ENCODE peak calls at places on chromosomes 16 and 17, in four cellular contexts. One of them, this sample, is unnamed.
A peak's percentile ranks its signal among the peaks of the same experiment; 100 is the strongest.

GRCh38 chr17:246851-247421 is 65.5 kb upstream of the DOC2B start:
- DNase-seq in K562: no peak
- DNase-seq in HepG2: no peak
- DNase-seq in GM12878: no peak
- DNase-seq in this sample: no peak

GRCh38 chr17:43823350-43824084 is 9.4 kb downstream of the MPP3 start:
- DNase-seq in GM12878: no peak
- DNase-seq in HepG2: no peak
- DNase-seq in K562: no peak
- DNase-seq in this sample: no peak

GRCh38 chr17:50520483-50520882 is 12.1 kb upstream of the EPN3 start:
- DNase-seq in HepG2: no peak
- DNase-seq in K562: no peak
- DNase-seq in GM12878: no peak
- DNase-seq in this sample: no peak

GRCh38 chr17:76700627-76701470 is 9.9 kb downstream of the MXRA7 start:
- DNase-seq in K562: no peak
- DNase-seq in HepG2: peak; percentile 86
- DNase-seq in GM12878: no peak
- DNase-seq in this sample: no peak

GRCh38 chr17:49365667-49366066 is 3.6 kb upstream of the ZNF652 start:
- DNase-seq in HepG2: peak; percentile 56
- DNase-seq in GM12878: no peak
- DNase-seq in K562: no peak
- DNase-seq in this sample: no peak

GRCh38 chr17:15081008-15081407 is 184.1 kb downstream of the PMP22 start:
- DNase-seq in GM12878: no peak
- DNase-seq in HepG2: no peak
- DNase-seq in K562: no peak
- DNase-seq in this sample: no peak

GRCh38 chr16:81005644-81006471 is 827 bp downstream of the CMC2 start:
- DNase-seq in HepG2: peak; percentile 61
- DNase-seq in GM12878: no peak
- DNase-seq in K562: no peak
- DNase-seq in this sample: no peak

GRCh38 chr16:74922150-74923138 is 62.5 kb downstream of the WDR59 start:
- DNase-seq in K562: no peak
- DNase-seq in HepG2: peak; percentile 63
- DNase-seq in GM12878: no peak
- DNase-seq in this sample: no peak

GRCh38 chr17:77616243-77616731 is 342.2 kb upstream of the TNRC6C start:
- DNase-seq in HepG2: no peak
- DNase-seq in GM12878: no peak
- DNase-seq in K562: no peak
- DNase-seq in this sample: no peak

GRCh38 chr16:85605051-85605911 is 7.8 kb upstream of the GSE1 start:
- DNase-seq in HepG2: no peak
- DNase-seq in K562: no peak
- DNase-seq in GM12878: no peak
- DNase-seq in this sample: no peak

GRCh38 chr17:34318474-34318873 is 761 bp upstream of the CCL8 start:
- DNase-seq in K562: peak; percentile 48
- DNase-seq in GM12878: no peak
- DNase-seq in HepG2: no peak
- DNase-seq in this sample: peak; percentile 10

GRCh38 chr17:16439867-16440351 is 24.5 kb downstream of the TRPV2 start:
- DNase-seq in K562: no peak
- DNase-seq in HepG2: no peak
- DNase-seq in GM12878: no peak
- DNase-seq in this sample: no peak

GRCh38 chr17:9805769-9806168 is 14.4 kb upstream of the DHRS7C start:
- DNase-seq in HepG2: no peak
- DNase-seq in GM12878: no peak
- DNase-seq in K562: no peak
- DNase-seq in this sample: no peak

GRCh38 chr16:85902366-85903155 is 3.6 kb downstream of the IRF8 start:
- DNase-seq in HepG2: no peak
- DNase-seq in GM12878: peak; percentile 92
- DNase-seq in K562: no peak
- DNase-seq in this sample: no peak

GRCh38 chr17:79905832-79906231 is 66.6 kb upstream of the CBX4 start:
- DNase-seq in GM12878: no peak
- DNase-seq in HepG2: peak; percentile 95
- DNase-seq in K562: peak; percentile 57
- DNase-seq in this sample: peak; percentile 69

GRCh38 chr16:49854227-49855203 is 1.4 kb downstream of the ZNF423 start:
- DNase-seq in GM12878: no peak
- DNase-seq in HepG2: no peak
- DNase-seq in K562: no peak
- DNase-seq in this sample: peak; percentile 59

GRCh38 chr16:89964201-89964600 is 15.6 kb downstream of the DEF8 start:
- DNase-seq in K562: no peak
- DNase-seq in HepG2: no peak
- DNase-seq in GM12878: no peak
- DNase-seq in this sample: no peak

GRCh38 chr17:33266116-33266515 is 27.0 kb downstream of the ASIC2 start:
- DNase-seq in HepG2: no peak
- DNase-seq in K562: no peak
- DNase-seq in GM12878: no peak
- DNase-seq in this sample: no peak

GRCh38 chr16:1839554-1839953 is 12.5 kb downstream of the FAHD1 start:
- DNase-seq in HepG2: no peak
- DNase-seq in GM12878: no peak
- DNase-seq in K562: no peak
- DNase-seq in this sample: peak; percentile 49

GRCh38 chr16:561413-561794 is 1.2 kb downstream of the PRR35 start:
- DNase-seq in K562: no peak
- DNase-seq in GM12878: no peak
- DNase-seq in HepG2: no peak
- DNase-seq in this sample: no peak

GRCh38 chr16:31421587-31421986 is 6.6 kb downstream of the COX6A2 start:
- DNase-seq in GM12878: peak; percentile 34
- DNase-seq in K562: no peak
- DNase-seq in HepG2: no peak
- DNase-seq in this sample: no peak

DNA sequence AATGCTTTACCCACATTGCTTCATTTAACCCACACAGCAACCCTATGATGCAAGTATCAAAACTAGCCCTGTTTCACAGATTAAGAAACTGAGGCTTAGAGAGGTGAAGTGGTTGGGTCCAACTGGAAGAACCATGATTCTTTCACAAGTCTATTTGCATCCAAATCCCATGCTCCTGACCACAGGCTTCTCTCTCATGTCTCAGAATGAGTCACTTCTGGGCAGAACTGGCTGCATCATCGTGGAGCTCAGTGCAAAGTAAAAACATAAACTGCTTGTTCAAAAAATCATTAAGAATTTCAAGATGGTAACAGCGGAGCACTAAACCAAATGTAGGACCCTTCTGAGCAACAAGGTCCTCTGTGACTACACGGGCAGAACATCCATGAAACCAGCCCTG is 20.2 kb upstream of the CES1 start:
- DNase-seq in K562: no peak
- DNase-seq in HepG2: no peak
- DNase-seq in GM12878: no peak
- DNase-seq in this sample: no peak
- TF ChIP-seq FOXK2 in K562: no peak
- TF ChIP-seq FOXK2 in HepG2: no peak
- TF ChIP-seq FOXK2 in GM12878: no peak
- TF ChIP-seq FOXK2 in this sample: no peak

GRCh38 chr16:56611281-56611833 is 3.0 kb downstream of the MT2A start:
- DNase-seq in HepG2: peak; percentile 78
- DNase-seq in GM12878: no peak
- DNase-seq in K562: no peak
- DNase-seq in this sample: no peak
- TF ChIP-seq FOXK2 in HepG2: no peak
- TF ChIP-seq FOXK2 in GM12878: no peak
- TF ChIP-seq FOXK2 in K562: no peak
- TF ChIP-seq FOXK2 in this sample: no peak

GRCh38 chr17:40321502-40322416 is 12.8 kb downstream of the RARA start:
- DNase-seq in K562: no peak
- DNase-seq in HepG2: no peak
- DNase-seq in GM12878: no peak
- DNase-seq in this sample: no peak
- TF ChIP-seq FOXK2 in K562: no peak
- TF ChIP-seq FOXK2 in HepG2: no peak
- TF ChIP-seq FOXK2 in GM12878: no peak
- TF ChIP-seq FOXK2 in this sample: no peak

DNA sequence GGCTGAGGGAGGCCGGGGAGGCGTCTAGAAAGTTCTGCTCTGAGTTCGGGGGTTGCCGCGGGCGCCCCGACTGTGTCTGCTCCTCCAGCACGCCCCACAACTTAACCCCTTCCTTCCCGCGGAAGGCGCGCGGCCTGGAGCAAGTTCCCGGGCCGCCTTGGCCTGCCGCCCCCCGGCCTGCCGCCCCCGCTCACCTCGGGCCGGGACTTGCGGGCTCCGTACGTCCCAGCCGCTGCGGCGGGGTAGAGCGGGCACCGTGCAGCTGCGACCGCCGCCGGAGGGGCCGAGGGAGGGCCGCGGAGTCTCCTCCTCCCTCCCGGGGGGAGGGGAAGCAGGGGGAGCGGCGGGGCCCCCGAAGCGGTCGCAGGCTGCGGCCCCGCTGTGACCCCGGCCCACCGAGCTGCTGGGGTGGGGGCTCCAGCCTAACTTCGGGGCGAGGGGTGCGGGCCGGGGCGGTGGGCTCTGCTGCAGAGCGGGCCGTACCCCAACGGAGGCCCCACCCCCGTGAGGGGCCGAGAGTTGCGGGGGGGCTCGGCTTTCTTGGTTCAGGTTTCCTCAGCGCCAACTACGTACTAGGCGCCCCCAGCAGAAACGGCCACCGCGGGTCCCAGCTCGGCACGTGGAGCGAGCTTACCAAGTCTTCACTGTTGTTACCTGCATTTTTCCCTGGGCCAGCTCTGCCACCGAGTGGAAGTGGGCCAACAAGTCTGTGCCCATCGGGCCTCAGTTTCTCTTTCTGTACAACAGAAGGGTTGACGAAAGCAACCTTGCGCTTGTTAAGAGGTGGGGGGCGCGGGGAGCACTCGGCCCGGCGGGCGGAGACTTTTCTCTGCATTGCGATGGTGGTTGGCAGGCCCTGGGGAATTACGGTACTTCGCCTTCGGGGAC is at the start of gene CCDC102A:
- DNase-seq in K562: peak; percentile 70
- DNase-seq in GM12878: no peak
- DNase-seq in HepG2: no peak
- DNase-seq in this sample: peak; percentile 67
- TF ChIP-seq FOXK2 in K562: no peak
- TF ChIP-seq FOXK2 in GM12878: no peak
- TF ChIP-seq FOXK2 in HepG2: no peak
- TF ChIP-seq FOXK2 in this sample: no peak

DNA sequence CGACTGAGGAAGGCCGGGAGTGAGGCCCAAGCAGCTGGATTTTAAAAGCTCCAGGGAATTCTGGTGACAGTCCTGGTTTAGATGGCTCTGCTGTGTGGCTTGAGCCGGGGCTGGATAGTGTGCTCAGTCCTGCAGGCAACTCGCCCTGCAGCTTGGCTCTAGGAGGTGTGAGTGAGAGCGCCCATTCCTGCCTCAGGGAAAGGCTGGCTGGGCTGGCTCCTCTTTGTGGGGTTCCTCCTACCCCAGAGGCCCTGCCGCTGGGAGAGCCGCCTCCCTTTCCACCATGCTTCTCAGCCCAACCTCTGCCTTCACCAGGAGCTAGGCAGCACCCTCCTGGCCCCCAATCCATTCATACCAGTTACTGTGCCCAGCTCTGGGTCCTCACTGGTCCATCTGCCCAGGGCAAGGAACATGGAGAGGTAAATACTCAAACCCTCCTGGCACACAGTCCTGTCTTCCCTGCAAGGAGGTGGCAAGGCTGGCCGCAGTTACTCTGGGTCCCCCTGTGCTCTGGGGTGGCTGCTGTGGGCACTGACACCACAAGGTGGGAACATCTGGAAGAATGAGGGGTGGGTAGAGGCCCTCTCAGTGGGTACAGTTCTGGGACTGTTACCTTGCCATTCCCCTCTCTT is 47.1 kb downstream of the VAC14 start:
- DNase-seq in HepG2: no peak
- DNase-seq in GM12878: no peak
- DNase-seq in K562: no peak
- DNase-seq in this sample: no peak
- TF ChIP-seq FOXK2 in HepG2: no peak
- TF ChIP-seq FOXK2 in GM12878: no peak
- TF ChIP-seq FOXK2 in K562: no peak
- TF ChIP-seq FOXK2 in this sample: no peak

DNA sequence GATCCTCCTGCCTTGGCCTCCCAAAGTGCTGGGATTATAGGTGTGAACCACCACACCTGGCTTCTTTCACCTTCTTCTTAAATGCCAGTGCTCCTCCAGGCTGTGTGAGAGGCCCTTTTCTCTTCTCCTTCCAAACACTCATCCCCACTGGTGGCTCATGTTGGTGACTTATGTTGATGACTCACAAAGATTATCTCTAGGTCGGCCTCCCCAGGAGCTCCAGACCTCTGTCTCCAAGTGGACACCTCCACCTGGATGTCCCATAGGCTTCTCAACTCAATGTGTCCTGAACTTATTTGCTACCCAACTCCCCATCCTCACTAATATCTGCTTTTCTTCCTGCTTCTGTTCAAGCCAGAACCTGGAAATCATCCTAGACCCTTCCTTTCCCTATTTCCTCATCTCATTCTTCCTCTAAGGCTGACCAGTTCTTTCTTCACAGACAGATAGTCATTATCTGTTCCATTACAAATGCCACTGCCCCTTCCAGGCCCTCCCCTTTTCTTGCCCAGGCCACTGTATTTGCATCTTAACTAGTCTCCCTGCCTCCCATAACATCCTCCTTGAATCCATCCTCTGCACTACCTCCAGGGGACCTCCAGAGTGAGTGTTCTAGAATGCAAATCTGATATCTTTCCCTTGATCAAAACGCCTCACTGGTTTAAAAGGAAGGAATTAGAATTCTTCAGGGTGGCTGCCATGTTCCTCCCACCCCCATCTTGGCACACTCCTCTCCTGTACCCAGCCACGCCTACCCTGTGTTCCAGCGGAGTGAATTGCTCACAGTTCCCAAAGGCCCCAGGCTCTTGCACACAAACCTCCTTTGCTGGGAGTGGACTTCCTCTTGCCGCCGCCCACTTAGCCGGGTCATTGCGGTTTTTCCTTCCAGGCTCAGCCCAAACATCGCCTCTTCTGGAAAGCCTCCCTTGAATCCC is 34.8 kb upstream of the FBXO47 start:
- DNase-seq in K562: peak; percentile 62
- DNase-seq in GM12878: no peak
- DNase-seq in HepG2: no peak
- DNase-seq in this sample: no peak
- TF ChIP-seq FOXK2 in K562: no peak
- TF ChIP-seq FOXK2 in GM12878: no peak
- TF ChIP-seq FOXK2 in HepG2: no peak
- TF ChIP-seq FOXK2 in this sample: no peak